ENCODE peak calls at places on chromosome 1, in eight cellular contexts. One of them, this sample, is unnamed.
A peak's percentile ranks its signal among the peaks of the same experiment; 100 is the strongest.

GRCh38 chr1:39150779-39151178 is 53.7 kb upstream of the MACF1 start:
- DNase-seq in left ventricle myocardium inferior: no peak
- DNase-seq in CD8-positive, alpha-beta T cell: no peak
- DNase-seq in HL-60: no peak
- DNase-seq in heart left ventricle: no peak
- DNase-seq in body of pancreas: no peak
- DNase-seq in foreskin fibroblast: no peak
- DNase-seq in ascending aorta: no peak
- DNase-seq in this sample: no peak

GRCh38 chr1:111197598-111198289 is 2.7 kb downstream of the DENND2D start:
- DNase-seq in left ventricle myocardium inferior: no peak
- DNase-seq in ascending aorta: no peak
- DNase-seq in foreskin fibroblast: no peak
- DNase-seq in heart left ventricle: no peak
- DNase-seq in HL-60: no peak
- DNase-seq in body of pancreas: no peak
- DNase-seq in CD8-positive, alpha-beta T cell: peak; percentile 61
- DNase-seq in this sample: no peak

GRCh38 chr1:151510020-151510405 is 1.2 kb upstream of the CGN start:
- DNase-seq in body of pancreas: no peak
- DNase-seq in HL-60: no peak
- DNase-seq in foreskin fibroblast: no peak
- DNase-seq in ascending aorta: no peak
- DNase-seq in heart left ventricle: no peak
- DNase-seq in left ventricle myocardium inferior: no peak
- DNase-seq in CD8-positive, alpha-beta T cell: no peak
- DNase-seq in this sample: no peak

GRCh38 chr1:84103197-84103992 is 40.7 kb upstream of the PRKACB start:
- DNase-seq in CD8-positive, alpha-beta T cell: no peak
- DNase-seq in foreskin fibroblast: peak; percentile 83
- DNase-seq in HL-60: no peak
- DNase-seq in left ventricle myocardium inferior: peak; percentile 37
- DNase-seq in ascending aorta: no peak
- DNase-seq in body of pancreas: peak; percentile 69
- DNase-seq in heart left ventricle: peak; percentile 30
- DNase-seq in this sample: peak; percentile 90

GRCh38 chr1:190737191-190737590 is 259.5 kb upstream of the BRINP3 start:
- DNase-seq in foreskin fibroblast: no peak
- DNase-seq in heart left ventricle: no peak
- DNase-seq in ascending aorta: no peak
- DNase-seq in left ventricle myocardium inferior: no peak
- DNase-seq in HL-60: no peak
- DNase-seq in CD8-positive, alpha-beta T cell: no peak
- DNase-seq in body of pancreas: no peak
- DNase-seq in this sample: no peak

GRCh38 chr1:65055754-65056153 is 89.4 kb upstream of the JAK1 start:
- DNase-seq in ascending aorta: no peak
- DNase-seq in heart left ventricle: no peak
- DNase-seq in body of pancreas: no peak
- DNase-seq in HL-60: peak; percentile 65
- DNase-seq in left ventricle myocardium inferior: no peak
- DNase-seq in foreskin fibroblast: no peak
- DNase-seq in CD8-positive, alpha-beta T cell: no peak
- DNase-seq in this sample: no peak

GRCh38 chr1:240352769-240353168 is 259.2 kb downstream of the GREM2 start:
- DNase-seq in ascending aorta: no peak
- DNase-seq in HL-60: no peak
- DNase-seq in foreskin fibroblast: no peak
- DNase-seq in body of pancreas: no peak
- DNase-seq in CD8-positive, alpha-beta T cell: no peak
- DNase-seq in heart left ventricle: no peak
- DNase-seq in left ventricle myocardium inferior: no peak
- DNase-seq in this sample: peak; percentile 71

GRCh38 chr1:208171615-208172388 is 72.4 kb downstream of the PLXNA2 start:
- DNase-seq in left ventricle myocardium inferior: no peak
- DNase-seq in ascending aorta: no peak
- DNase-seq in foreskin fibroblast: no peak
- DNase-seq in body of pancreas: no peak
- DNase-seq in HL-60: no peak
- DNase-seq in heart left ventricle: no peak
- DNase-seq in CD8-positive, alpha-beta T cell: no peak
- DNase-seq in this sample: peak; percentile 71

GRCh38 chr1:231381729-231382128 is 40.4 kb downstream of the EGLN1 start:
- DNase-seq in body of pancreas: no peak
- DNase-seq in left ventricle myocardium inferior: no peak
- DNase-seq in heart left ventricle: no peak
- DNase-seq in foreskin fibroblast: no peak
- DNase-seq in ascending aorta: no peak
- DNase-seq in CD8-positive, alpha-beta T cell: no peak
- DNase-seq in HL-60: no peak
- DNase-seq in this sample: no peak

GRCh38 chr1:84890581-84890980 is 2.4 kb downstream of the LPAR3 start:
- DNase-seq in HL-60: no peak
- DNase-seq in body of pancreas: no peak
- DNase-seq in heart left ventricle: no peak
- DNase-seq in foreskin fibroblast: no peak
- DNase-seq in CD8-positive, alpha-beta T cell: no peak
- DNase-seq in left ventricle myocardium inferior: no peak
- DNase-seq in ascending aorta: no peak
- DNase-seq in this sample: no peak

GRCh38 chr1:27602510-27603319 is 1.2 kb downstream of the AHDC1 start:
- DNase-seq in HL-60: no peak
- DNase-seq in heart left ventricle: peak; percentile 73
- DNase-seq in ascending aorta: no peak
- DNase-seq in left ventricle myocardium inferior: peak; percentile 61
- DNase-seq in foreskin fibroblast: no peak
- DNase-seq in body of pancreas: peak; percentile 78
- DNase-seq in CD8-positive, alpha-beta T cell: no peak
- DNase-seq in this sample: peak; percentile 57

GRCh38 chr1:180981596-180982387 is 40.9 kb downstream of the STX6 start:
- DNase-seq in CD8-positive, alpha-beta T cell: peak; percentile 12
- DNase-seq in body of pancreas: no peak
- DNase-seq in foreskin fibroblast: no peak
- DNase-seq in heart left ventricle: no peak
- DNase-seq in ascending aorta: no peak
- DNase-seq in left ventricle myocardium inferior: no peak
- DNase-seq in HL-60: no peak
- DNase-seq in this sample: no peak

GRCh38 chr1:214282696-214283225 is 1.8 kb downstream of the SMYD2 start:
- DNase-seq in HL-60: no peak
- DNase-seq in CD8-positive, alpha-beta T cell: no peak
- DNase-seq in body of pancreas: no peak
- DNase-seq in heart left ventricle: no peak
- DNase-seq in left ventricle myocardium inferior: no peak
- DNase-seq in foreskin fibroblast: no peak
- DNase-seq in ascending aorta: no peak
- DNase-seq in this sample: no peak

GRCh38 chr1:24020032-24020431 is 39.9 kb upstream of the SRSF10 start:
- DNase-seq in left ventricle myocardium inferior: no peak
- DNase-seq in HL-60: no peak
- DNase-seq in heart left ventricle: peak; percentile 46
- DNase-seq in body of pancreas: no peak
- DNase-seq in CD8-positive, alpha-beta T cell: no peak
- DNase-seq in foreskin fibroblast: no peak
- DNase-seq in ascending aorta: no peak
- DNase-seq in this sample: peak; percentile 71

GRCh38 chr1:109959974-109960744 is 24.4 kb upstream of the AHCYL1 start:
- DNase-seq in foreskin fibroblast: peak; percentile 80
- DNase-seq in CD8-positive, alpha-beta T cell: no peak
- DNase-seq in ascending aorta: no peak
- DNase-seq in HL-60: no peak
- DNase-seq in left ventricle myocardium inferior: no peak
- DNase-seq in heart left ventricle: no peak
- DNase-seq in body of pancreas: no peak
- DNase-seq in this sample: peak; percentile 82

DNA sequence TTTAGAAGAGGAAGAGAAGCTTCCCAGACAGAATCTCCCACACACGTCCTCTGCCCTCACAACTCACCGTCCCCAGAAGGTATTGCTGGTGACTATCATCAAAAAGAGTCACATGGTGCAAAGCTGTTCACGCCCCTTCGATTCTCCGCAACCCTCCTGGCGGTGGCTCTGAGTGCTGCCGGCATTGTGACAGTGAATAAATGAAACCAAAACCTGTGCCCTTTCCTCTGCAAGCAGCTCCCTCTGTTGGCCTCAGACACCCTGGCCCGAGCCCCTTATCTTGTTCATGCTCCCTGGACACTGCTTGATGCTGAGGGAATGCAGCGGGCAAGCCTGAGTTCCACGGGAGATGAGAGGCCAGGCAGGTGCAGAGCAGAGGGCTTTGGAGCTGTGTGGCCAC is 510.3 kb downstream of the NPHP4 start:
- DNase-seq in HL-60: no peak
- DNase-seq in body of pancreas: no peak
- DNase-seq in left ventricle myocardium inferior: no peak
- DNase-seq in heart left ventricle: no peak
- DNase-seq in CD8-positive, alpha-beta T cell: peak; percentile 19
- DNase-seq in foreskin fibroblast: no peak
- DNase-seq in ascending aorta: no peak
- DNase-seq in this sample: no peak
- TF ChIP-seq CTCF in HL-60: no peak
- TF ChIP-seq CTCF in body of pancreas: peak; percentile 21
- TF ChIP-seq CTCF in left ventricle myocardium inferior: no peak
- TF ChIP-seq CTCF in heart left ventricle: no peak
- TF ChIP-seq CTCF in CD8-positive, alpha-beta T cell: peak; percentile 48
- TF ChIP-seq CTCF in foreskin fibroblast: no peak
- TF ChIP-seq CTCF in ascending aorta: no peak
- TF ChIP-seq CTCF in this sample: no peak

GRCh38 chr1:9320520-9321479 is 28.1 kb downstream of the SPSB1 start:
- DNase-seq in ascending aorta: no peak
- DNase-seq in foreskin fibroblast: no peak
- DNase-seq in heart left ventricle: no peak
- DNase-seq in body of pancreas: no peak
- DNase-seq in CD8-positive, alpha-beta T cell: no peak
- DNase-seq in left ventricle myocardium inferior: no peak
- DNase-seq in HL-60: no peak
- DNase-seq in this sample: peak; percentile 93

GRCh38 chr1:9319789-9320519 is 27.3 kb downstream of the SPSB1 start:
- DNase-seq in CD8-positive, alpha-beta T cell: no peak
- DNase-seq in HL-60: no peak
- DNase-seq in ascending aorta: no peak
- DNase-seq in left ventricle myocardium inferior: no peak
- DNase-seq in heart left ventricle: no peak
- DNase-seq in foreskin fibroblast: no peak
- DNase-seq in body of pancreas: no peak
- DNase-seq in this sample: no peak

GRCh38 chr1:9322845-9323244 is 30.2 kb downstream of the SPSB1 start:
- DNase-seq in body of pancreas: peak; percentile 42
- DNase-seq in heart left ventricle: peak; percentile 56
- DNase-seq in foreskin fibroblast: no peak
- DNase-seq in CD8-positive, alpha-beta T cell: no peak
- DNase-seq in left ventricle myocardium inferior: peak; percentile 49
- DNase-seq in HL-60: no peak
- DNase-seq in ascending aorta: no peak
- DNase-seq in this sample: no peak

GRCh38 chr1:9321986-9322715 is 29.5 kb downstream of the SPSB1 start:
- DNase-seq in body of pancreas: no peak
- DNase-seq in left ventricle myocardium inferior: no peak
- DNase-seq in HL-60: no peak
- DNase-seq in ascending aorta: no peak
- DNase-seq in heart left ventricle: no peak
- DNase-seq in CD8-positive, alpha-beta T cell: no peak
- DNase-seq in foreskin fibroblast: no peak
- DNase-seq in this sample: no peak

DNA sequence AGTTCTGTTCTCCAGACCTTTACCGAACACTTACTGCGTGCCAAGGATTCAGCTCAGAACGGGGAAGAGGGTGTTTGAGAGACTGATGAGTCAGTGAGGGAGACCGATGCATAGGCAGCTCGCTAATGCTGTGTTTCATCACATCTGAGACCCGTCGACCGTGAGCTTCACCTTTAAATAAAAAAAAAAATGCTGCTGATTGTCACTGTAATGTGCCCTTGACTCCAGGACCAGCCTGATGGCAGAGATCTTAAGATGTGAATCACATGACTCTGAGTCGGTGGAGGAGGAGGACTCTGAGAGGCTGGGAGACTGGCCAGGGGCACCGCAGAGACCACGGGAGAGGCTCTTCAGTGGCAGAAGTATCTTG is 28.8 kb downstream of the SPSB1 start:
- DNase-seq in CD8-positive, alpha-beta T cell: no peak
- DNase-seq in foreskin fibroblast: no peak
- DNase-seq in HL-60: no peak
- DNase-seq in body of pancreas: no peak
- DNase-seq in left ventricle myocardium inferior: no peak
- DNase-seq in heart left ventricle: no peak
- DNase-seq in ascending aorta: no peak
- DNase-seq in this sample: peak; percentile 93
- H3K4me3 ChIP-seq in CD8-positive, alpha-beta T cell: no peak overlapping the region
- H3K4me3 ChIP-seq in foreskin fibroblast: no peak overlapping the region
- H3K4me3 ChIP-seq in HL-60: no peak overlapping the region
- H3K4me3 ChIP-seq in body of pancreas: no peak overlapping the region
- H3K4me3 ChIP-seq in left ventricle myocardium inferior: no peak overlapping the region
- H3K4me3 ChIP-seq in heart left ventricle: no peak overlapping the region
- H3K4me3 ChIP-seq in ascending aorta: peak overlapping the region; percentile 23
- H3K4me3 ChIP-seq in this sample: peak overlapping the region; percentile 32

DNA sequence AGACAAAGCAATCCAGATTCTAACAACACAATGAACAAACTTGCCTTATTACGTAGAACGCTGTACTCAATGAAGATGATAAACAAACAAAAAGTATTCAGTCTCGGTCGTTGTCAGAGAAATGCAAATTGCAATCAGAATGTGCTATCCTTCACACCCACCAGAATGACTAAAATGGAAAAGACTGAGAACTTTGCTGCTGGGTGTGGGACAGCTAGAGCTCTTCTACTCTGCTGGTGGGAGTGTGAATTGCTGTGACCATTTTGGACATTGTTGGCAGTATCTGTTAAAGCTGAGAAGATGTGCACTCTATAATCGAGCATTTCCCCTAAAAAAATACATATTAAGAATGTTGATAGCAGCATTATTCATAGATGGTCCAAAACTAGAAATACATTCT is 111.4 kb downstream of the PEX14 start:
- DNase-seq in body of pancreas: no peak
- DNase-seq in left ventricle myocardium inferior: no peak
- DNase-seq in heart left ventricle: no peak
- DNase-seq in CD8-positive, alpha-beta T cell: no peak
- DNase-seq in foreskin fibroblast: no peak
- DNase-seq in ascending aorta: no peak
- DNase-seq in HL-60: no peak
- DNase-seq in this sample: no peak
- TF ChIP-seq CTCF in body of pancreas: no peak
- TF ChIP-seq CTCF in left ventricle myocardium inferior: no peak
- TF ChIP-seq CTCF in heart left ventricle: no peak
- TF ChIP-seq CTCF in CD8-positive, alpha-beta T cell: no peak
- TF ChIP-seq CTCF in foreskin fibroblast: no peak
- TF ChIP-seq CTCF in ascending aorta: no peak
- TF ChIP-seq CTCF in HL-60: no peak
- TF ChIP-seq CTCF in this sample: no peak

DNA sequence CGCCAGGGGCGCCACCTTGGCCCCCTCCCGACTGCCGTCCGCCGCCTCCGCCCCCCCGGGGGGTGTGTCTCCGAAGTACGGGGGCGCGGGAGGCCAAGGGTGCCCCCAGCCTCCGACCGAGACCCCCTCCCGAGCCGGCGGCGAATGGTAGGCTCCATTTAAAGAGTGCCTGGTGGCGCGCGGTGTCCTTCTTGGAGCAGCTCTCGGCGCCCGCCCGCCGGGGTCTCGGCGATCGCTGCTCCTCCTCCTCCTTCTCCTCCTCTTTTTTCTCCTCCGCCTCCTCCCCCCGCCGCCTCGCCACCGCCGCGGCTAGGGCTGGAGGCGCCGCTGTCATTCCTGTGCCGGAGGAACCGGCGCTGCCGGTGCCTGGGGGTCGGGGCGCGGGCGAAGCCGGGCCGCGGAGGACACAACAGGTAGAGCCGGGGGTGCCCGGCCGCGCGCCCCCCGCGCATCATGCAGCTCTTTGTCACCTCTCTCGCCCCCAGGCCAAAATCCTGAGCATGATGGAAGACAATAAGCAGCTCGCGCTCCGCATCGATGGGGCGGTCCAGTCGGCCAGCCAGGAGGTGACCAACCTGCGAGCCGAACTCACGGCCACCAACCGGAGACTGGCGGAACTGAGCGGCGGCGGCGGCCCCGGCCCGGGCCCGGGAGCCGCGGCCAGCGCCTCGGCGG is at the start of gene KAZN:
- DNase-seq in left ventricle myocardium inferior: peak; percentile 27
- DNase-seq in CD8-positive, alpha-beta T cell: no peak
- DNase-seq in heart left ventricle: no peak
- DNase-seq in HL-60: no peak
- DNase-seq in ascending aorta: no peak
- DNase-seq in foreskin fibroblast: no peak
- DNase-seq in body of pancreas: peak; percentile 18
- DNase-seq in this sample: no peak
- H3K4me3 ChIP-seq in left ventricle myocardium inferior: peak within 1 kb of the TSS; percentile 61
- H3K4me3 ChIP-seq in CD8-positive, alpha-beta T cell: no peak within 1 kb of the TSS
- H3K4me3 ChIP-seq in heart left ventricle: peak within 1 kb of the TSS; percentile 35
- H3K4me3 ChIP-seq in HL-60: no peak within 1 kb of the TSS
- H3K4me3 ChIP-seq in ascending aorta: peak within 1 kb of the TSS; percentile 45
- H3K4me3 ChIP-seq in foreskin fibroblast: peak within 1 kb of the TSS; percentile 71
- H3K4me3 ChIP-seq in body of pancreas: peak within 1 kb of the TSS; percentile 10
- H3K4me3 ChIP-seq in this sample: peak within 1 kb of the TSS; percentile 21